ENCODE peak calls at places on chromosomes 16 and 17, in six cellular contexts. One of them, this sample, is unnamed.

GRCh38 chr16:56930516-56931252 is 1.3 kb upstream of the HERPUD1 start:
- DNase-seq in A549: no peak
- DNase-seq in K562: no peak
- DNase-seq in HCT116: no peak
- DNase-seq in IMR-90: no peak
- DNase-seq in HepG2: no peak
- DNase-seq in this sample: no peak

GRCh38 chr17:60353773-60354172 is 38.2 kb downstream of the USP32 start:
- DNase-seq in A549: no peak
- DNase-seq in K562: no peak
- DNase-seq in HCT116: no peak
- DNase-seq in IMR-90: no peak
- DNase-seq in HepG2: no peak
- DNase-seq in this sample: no peak

GRCh38 chr17:55478971-55479370 is 32.3 kb downstream of the SMIM36 start:
- DNase-seq in A549: no peak
- DNase-seq in K562: no peak
- DNase-seq in HCT116: no peak
- DNase-seq in IMR-90: no peak
- DNase-seq in HepG2: peak; percentile 23
- DNase-seq in this sample: no peak

GRCh38 chr17:79325707-79326106 is 251.1 kb downstream of the ENGASE start:
- DNase-seq in A549: no peak
- DNase-seq in K562: peak; percentile 47
- DNase-seq in HCT116: no peak
- DNase-seq in IMR-90: no peak
- DNase-seq in HepG2: no peak
- DNase-seq in this sample: peak; percentile 79

GRCh38 chr16:83185902-83186301 is 559.1 kb downstream of the CDH13 start:
- DNase-seq in A549: no peak
- DNase-seq in K562: no peak
- DNase-seq in HCT116: no peak
- DNase-seq in IMR-90: no peak
- DNase-seq in HepG2: no peak
- DNase-seq in this sample: no peak

GRCh38 chr17:42276609-42277341 is 584 bp upstream of the STAT5B start:
- DNase-seq in A549: peak; percentile 66
- DNase-seq in K562: peak; percentile 71
- DNase-seq in HCT116: no peak
- DNase-seq in IMR-90: peak; percentile 88
- DNase-seq in HepG2: peak; percentile 73
- DNase-seq in this sample: no peak

GRCh38 chr17:64984181-64984580 is 64.9 kb upstream of the LRRC37A3 start:
- DNase-seq in A549: no peak
- DNase-seq in K562: no peak
- DNase-seq in HCT116: no peak
- DNase-seq in IMR-90: no peak
- DNase-seq in HepG2: no peak
- DNase-seq in this sample: no peak

GRCh38 chr16:87608400-87608985 is 6.2 kb downstream of the JPH3 start:
- DNase-seq in A549: peak; percentile 53
- DNase-seq in K562: peak; percentile 84
- DNase-seq in HCT116: no peak
- DNase-seq in IMR-90: peak; percentile 52
- DNase-seq in HepG2: peak; percentile 48
- DNase-seq in this sample: no peak

GRCh38 chr16:89442990-89443726 is 47.2 kb downstream of the ANKRD11 start:
- DNase-seq in A549: peak; percentile 69
- DNase-seq in K562: no peak
- DNase-seq in HCT116: peak; percentile 37
- DNase-seq in IMR-90: peak; percentile 75
- DNase-seq in HepG2: peak; percentile 89
- DNase-seq in this sample: no peak

GRCh38 chr17:7959503-7960253 is 27.7 kb downstream of the CNTROB start:
- DNase-seq in A549: no peak
- DNase-seq in K562: no peak
- DNase-seq in HCT116: no peak
- DNase-seq in IMR-90: no peak
- DNase-seq in HepG2: peak; percentile 8
- DNase-seq in this sample: no peak

GRCh38 chr17:62781826-62782225 is 26.3 kb downstream of the MARCHF10 start:
- DNase-seq in A549: peak; percentile 69
- DNase-seq in K562: no peak
- DNase-seq in HCT116: no peak
- DNase-seq in IMR-90: peak; percentile 36
- DNase-seq in HepG2: peak; percentile 20
- DNase-seq in this sample: no peak

GRCh38 chr17:68288375-68288774 is 2.6 kb downstream of the SLC16A6 start:
- DNase-seq in A549: no peak
- DNase-seq in K562: no peak
- DNase-seq in HCT116: no peak
- DNase-seq in IMR-90: no peak
- DNase-seq in HepG2: no peak
- DNase-seq in this sample: no peak

GRCh38 chr16:12775689-12776236 is 27.9 kb downstream of the CPPED1 start:
- DNase-seq in A549: no peak
- DNase-seq in K562: no peak
- DNase-seq in HCT116: no peak
- DNase-seq in IMR-90: no peak
- DNase-seq in HepG2: no peak
- DNase-seq in this sample: no peak

GRCh38 chr17:3802461-3803307 is 1.7 kb upstream of the ITGAE start:
- DNase-seq in A549: no peak
- DNase-seq in K562: no peak
- DNase-seq in HCT116: no peak
- DNase-seq in IMR-90: peak; percentile 90
- DNase-seq in HepG2: peak; percentile 100
- DNase-seq in this sample: no peak

GRCh38 chr16:67396159-67396774 is 3.0 kb upstream of the TPPP3 start:
- DNase-seq in A549: peak; percentile 84
- DNase-seq in K562: peak; percentile 93
- DNase-seq in HCT116: peak; percentile 71
- DNase-seq in IMR-90: peak; percentile 78
- DNase-seq in HepG2: peak; percentile 96
- DNase-seq in this sample: no peak

GRCh38 chr16:11256657-11257130 is 690 bp upstream of the SOCS1 start:
- DNase-seq in A549: peak; percentile 48
- DNase-seq in K562: peak; percentile 71
- DNase-seq in HCT116: no peak
- DNase-seq in IMR-90: peak; percentile 25
- DNase-seq in HepG2: no peak
- DNase-seq in this sample: no peak

GRCh38 chr16:77172964-77173363 is 18.0 kb upstream of the MON1B start:
- DNase-seq in A549: no peak
- DNase-seq in K562: no peak
- DNase-seq in HCT116: no peak
- DNase-seq in IMR-90: no peak
- DNase-seq in HepG2: no peak
- DNase-seq in this sample: no peak

GRCh38 chr16:680967-681745 is 946 bp downstream of the STUB1 start:
- DNase-seq in A549: peak; percentile 69
- DNase-seq in K562: no peak
- DNase-seq in HCT116: no peak
- DNase-seq in IMR-90: peak; percentile 49
- DNase-seq in HepG2: peak; percentile 49
- DNase-seq in this sample: peak; percentile 64

GRCh38 chr17:9239260-9239820 is 218.0 kb downstream of the NTN1 start:
- DNase-seq in A549: no peak
- DNase-seq in K562: no peak
- DNase-seq in HCT116: no peak
- DNase-seq in IMR-90: no peak
- DNase-seq in HepG2: no peak
- DNase-seq in this sample: no peak

GRCh38 chr17:66364508-66365203 is 62.2 kb downstream of the PRKCA start:
- DNase-seq in A549: no peak
- DNase-seq in K562: no peak
- DNase-seq in HCT116: no peak
- DNase-seq in IMR-90: no peak
- DNase-seq in HepG2: no peak
- DNase-seq in this sample: no peak

DNA sequence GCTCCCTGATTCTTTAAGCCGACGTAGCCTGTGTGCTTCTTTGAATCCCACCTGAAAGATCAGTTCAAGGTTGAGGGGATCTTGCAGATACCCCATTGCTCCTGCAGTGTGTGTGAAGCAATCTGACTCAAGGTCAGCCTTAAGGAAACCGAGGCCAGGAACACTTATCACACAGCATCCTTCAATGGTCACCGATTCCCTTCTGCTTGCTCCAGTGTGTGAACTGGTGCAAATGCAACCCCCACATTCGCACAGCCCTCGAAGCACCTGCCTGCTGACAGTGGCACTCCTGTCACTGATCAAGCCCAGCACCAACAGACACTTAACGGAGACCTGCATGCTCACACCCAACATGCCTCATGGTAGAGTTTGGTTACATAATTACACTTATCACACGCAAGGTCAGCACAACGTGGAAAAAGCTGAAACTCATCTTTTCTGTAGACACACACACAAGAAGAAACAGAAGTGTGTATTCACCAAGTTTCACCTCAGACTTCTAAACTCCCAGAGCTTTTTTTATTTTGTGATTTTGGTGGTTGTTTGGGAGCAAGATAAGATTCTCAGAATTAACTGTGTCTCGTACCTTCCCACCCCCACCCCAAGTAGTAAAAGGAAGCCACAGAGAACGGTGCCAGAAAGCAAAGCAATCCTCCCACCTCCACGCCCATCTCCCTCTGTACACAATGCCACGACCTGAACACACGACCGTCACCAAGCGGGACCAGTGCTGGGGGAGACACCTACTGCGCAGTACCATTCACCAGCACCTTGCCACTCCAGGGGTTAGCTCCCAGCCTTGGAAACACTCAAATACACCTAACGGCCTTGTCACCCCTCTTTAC is 37.2 kb downstream of the LITAFD start:
- DNase-seq in A549: no peak
- DNase-seq in K562: no peak
- DNase-seq in HCT116: no peak
- DNase-seq in IMR-90: no peak
- DNase-seq in HepG2: no peak
- DNase-seq in this sample: no peak
- TF ChIP-seq CEBPB in A549: no peak
- TF ChIP-seq CEBPB in K562: no peak
- TF ChIP-seq CEBPB in HCT116: no peak
- TF ChIP-seq CEBPB in IMR-90: no peak
- TF ChIP-seq CEBPB in HepG2: no peak
- TF ChIP-seq CEBPB in this sample: no peak

DNA sequence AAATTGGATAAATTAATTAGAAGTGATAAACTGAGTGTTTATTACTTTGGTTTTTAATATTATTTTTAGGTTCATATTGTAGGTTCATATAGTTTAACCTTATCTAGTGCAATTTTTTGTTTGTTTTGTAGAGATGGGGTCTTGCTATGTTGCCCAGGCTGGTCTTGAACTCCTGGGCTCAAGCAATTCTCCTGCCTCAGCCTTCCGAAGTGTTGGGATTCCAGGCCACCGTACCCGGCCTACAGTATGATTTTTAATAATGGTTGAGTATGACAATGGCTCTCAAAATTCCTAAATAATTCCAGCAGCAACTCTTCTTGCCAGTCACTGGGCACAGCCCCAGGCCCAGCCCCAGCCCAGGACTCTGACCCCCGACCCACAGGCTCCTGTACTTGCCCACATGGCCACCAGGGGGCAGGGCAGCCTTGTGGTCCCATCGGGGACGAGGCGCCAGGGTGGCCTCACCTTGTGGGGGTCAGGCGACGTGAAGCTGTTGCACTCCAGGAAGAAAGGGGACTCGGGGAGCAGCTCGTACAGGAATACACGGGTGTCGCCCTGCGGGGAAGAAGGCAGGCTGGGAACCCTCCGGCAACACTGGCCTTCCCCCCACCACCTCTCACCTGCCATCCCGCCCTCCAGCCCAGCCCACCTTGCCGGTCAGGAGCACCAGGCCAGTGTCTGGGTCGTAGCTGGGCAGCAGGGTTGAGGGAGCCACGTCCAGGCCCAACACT is 7.9 kb upstream of the PAM16 start:
- DNase-seq in A549: peak; percentile 58
- DNase-seq in K562: peak; percentile 79
- DNase-seq in HCT116: no peak
- DNase-seq in IMR-90: no peak
- DNase-seq in HepG2: peak; percentile 53
- DNase-seq in this sample: no peak
- TF ChIP-seq CEBPB in A549: no peak
- TF ChIP-seq CEBPB in K562: no peak
- TF ChIP-seq CEBPB in HCT116: no peak
- TF ChIP-seq CEBPB in IMR-90: no peak
- TF ChIP-seq CEBPB in HepG2: no peak
- TF ChIP-seq CEBPB in this sample: no peak

DNA sequence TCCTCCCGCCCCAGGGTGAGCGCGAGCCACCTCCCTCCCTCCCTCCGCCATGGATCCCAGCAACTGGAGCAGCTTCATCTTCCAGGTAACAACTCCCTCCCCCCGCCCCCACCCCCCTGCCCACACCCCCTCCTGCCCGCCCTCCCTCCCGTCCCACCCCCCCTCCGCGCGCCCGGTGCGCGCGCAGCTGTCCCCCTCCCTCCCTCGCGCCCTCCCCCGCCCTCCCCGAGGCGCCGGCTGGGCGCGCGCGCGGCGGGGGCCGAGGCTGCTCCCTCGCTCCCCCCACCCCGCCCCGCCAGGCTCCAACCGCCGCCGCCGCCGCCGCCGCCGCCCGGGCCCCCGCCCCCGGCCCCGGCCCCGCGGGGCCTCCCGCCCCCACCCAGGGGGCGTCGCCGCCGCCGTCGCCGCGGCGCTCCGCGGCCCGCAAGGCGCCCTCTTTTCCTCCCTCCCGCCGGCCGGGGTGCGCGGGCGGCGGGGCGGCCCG is at the start of gene MAZ:
- DNase-seq in A549: peak; percentile 96
- DNase-seq in K562: peak; percentile 78
- DNase-seq in HCT116: peak; percentile 83
- DNase-seq in IMR-90: peak; percentile 91
- DNase-seq in HepG2: no peak
- DNase-seq in this sample: no peak
- TF ChIP-seq CEBPB in A549: no peak
- TF ChIP-seq CEBPB in K562: no peak
- TF ChIP-seq CEBPB in HCT116: no peak
- TF ChIP-seq CEBPB in IMR-90: no peak
- TF ChIP-seq CEBPB in HepG2: no peak
- TF ChIP-seq CEBPB in this sample: no peak

DNA sequence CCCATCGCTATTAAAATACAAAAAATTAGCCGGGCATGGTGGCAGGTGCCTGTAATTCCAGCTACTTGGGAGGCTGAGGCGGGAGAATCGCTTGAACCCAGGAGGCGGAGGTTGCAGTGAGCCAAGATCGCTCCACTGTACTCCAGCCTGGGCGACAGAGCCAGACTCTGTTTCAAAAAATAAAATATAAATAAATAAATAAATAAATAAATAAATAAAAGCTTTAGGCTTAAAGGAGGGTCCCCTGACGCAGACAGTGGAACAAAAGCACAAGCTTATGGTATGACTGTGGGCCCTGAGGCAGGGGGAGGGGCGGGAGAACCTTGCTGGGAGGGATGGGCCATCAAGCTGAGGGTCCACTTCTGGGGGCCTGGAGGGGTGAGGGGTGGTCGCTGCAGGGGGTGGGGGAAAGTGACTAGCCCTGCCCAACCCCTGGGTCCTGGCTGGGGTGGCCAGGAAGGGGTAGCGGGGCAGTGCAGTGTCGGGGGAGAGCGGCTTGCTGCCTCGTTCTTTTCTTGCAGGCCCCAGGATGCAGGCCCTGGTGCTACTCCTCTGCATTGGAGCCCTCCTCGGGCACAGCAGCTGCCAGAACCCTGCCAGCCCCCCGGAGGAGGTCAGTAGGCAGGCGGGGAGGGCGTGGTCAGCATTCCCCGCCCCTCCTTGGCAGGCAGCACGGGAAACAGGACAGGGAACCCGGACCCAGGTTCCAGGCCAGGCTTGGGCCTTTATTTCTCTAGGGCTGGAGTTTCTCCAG is 4.7 kb downstream of the SERPINF1 start:
- DNase-seq in A549: no peak
- DNase-seq in K562: no peak
- DNase-seq in HCT116: no peak
- DNase-seq in IMR-90: no peak
- DNase-seq in HepG2: no peak
- DNase-seq in this sample: no peak
- TF ChIP-seq CEBPB in A549: no peak
- TF ChIP-seq CEBPB in K562: no peak
- TF ChIP-seq CEBPB in HCT116: no peak
- TF ChIP-seq CEBPB in IMR-90: no peak
- TF ChIP-seq CEBPB in HepG2: no peak
- TF ChIP-seq CEBPB in this sample: no peak

This sample was measured in H1.